ENCODE peak calls at places on chromosomes 12 and 14, in six cellular contexts. X is thoracic aorta; D is uterus; H is HepG2; Y is psoas muscle; I is naive thymus-derived CD4-positive, alpha-beta T cell. Z is an unnamed sample. For H3K27me3, the result is how much of the 10 kb centered on the place peaks cover.

GRCh38 chr14:104827173-104828055 is 26.5 kb downstream of the ZBTB42 start:
- DNase-seq in X (no peak), D (peak), H (peak), Y (no peak), I (peak), Z (no peak)

GRCh38 chr12:115583591-115583990 is 693.9 kb downstream of the MED13L start:
- DNase-seq in X (no peak), D (no peak), H (no peak), Y (no peak), I (no peak), Z (no peak)

GRCh38 chr12:55720894-55721444 is 776 bp downstream of the RDH5 start:
- DNase-seq in X (peak), D (peak), H (peak), Y (peak), I (no peak), Z (peak)

GRCh38 chr12:56332512-56333196 is 1.1 kb downstream of the PAN2 start:
- DNase-seq in X (no peak), D (no peak), H (no peak), Y (no peak), I (no peak), Z (no peak)

GRCh38 chr12:70929029-70929428 is 8.5 kb upstream of the PTPRR start:
- DNase-seq in X (no peak), D (no peak), H (no peak), Y (no peak), I (no peak), Z (no peak)

GRCh38 chr14:54593860-54594259 is 26.9 kb downstream of the SAMD4A start:
- DNase-seq in X (no peak), D (no peak), H (no peak), Y (no peak), I (no peak), Z (no peak)

GRCh38 chr14:31968912-31969311 is 108.2 kb upstream of the ARHGAP5 start:
- DNase-seq in X (no peak), D (no peak), H (no peak), Y (no peak), I (no peak), Z (no peak)

GRCh38 chr14:23708343-23708742 is 72.2 kb downstream of the DHRS2 start:
- DNase-seq in X (no peak), D (no peak), H (no peak), Y (no peak), I (no peak), Z (no peak)

GRCh38 chr14:24837280-24838046 is 203.5 kb upstream of the GZMB start:
- DNase-seq in X (no peak), D (no peak), H (no peak), Y (no peak), I (no peak), Z (no peak)

GRCh38 chr12:32894566-32894965 is 2.0 kb downstream of the PKP2 start:
- DNase-seq in X (no peak), D (no peak), H (no peak), Y (no peak), I (no peak), Z (no peak)
- H3K27ac ChIP-seq in X (no peak), D (no peak), H (no peak), Y (no peak), I (no peak), Z (no peak)

GRCh38 chr14:76272774-76273173 is 103.2 kb upstream of the ESRRB start:
- DNase-seq in X (no peak), D (no peak), H (no peak), Y (no peak), I (no peak), Z (no peak)
- H3K27me3 ChIP-seq in X (under half), D (under half), H (under half), Y (under half), I (under half), Z (under half)

GRCh38 chr12:96107236-96107635 is 71.8 kb upstream of the LTA4H start:
- DNase-seq in X (no peak), D (no peak), H (no peak), Y (no peak), I (no peak), Z (no peak)
- H3K27ac ChIP-seq in X (no peak), D (peak), H (no peak), Y (peak), I (no peak), Z (no peak)

DNA sequence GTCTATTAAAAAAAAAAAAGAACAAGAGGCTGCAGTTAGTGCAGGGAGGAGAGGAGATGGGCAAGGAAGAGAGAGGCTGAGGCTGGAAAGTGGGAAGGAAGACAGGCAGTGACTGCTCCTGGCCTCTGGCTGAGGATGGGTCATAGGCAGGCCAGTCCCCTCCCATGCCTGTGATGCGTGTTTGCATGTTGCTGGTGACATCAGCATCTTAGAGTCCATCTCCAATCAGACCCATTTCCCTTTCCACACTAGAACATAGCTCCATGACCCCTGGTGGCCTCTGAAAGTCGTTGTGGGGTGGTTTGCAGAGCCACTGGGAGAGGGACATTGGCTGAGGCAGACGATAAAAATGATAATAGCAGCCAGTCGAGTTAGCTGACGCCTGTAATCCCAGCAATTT is 132.9 kb downstream of the PTPN11 start:
- DNase-seq in X (no peak), D (no peak), H (no peak), Y (no peak), I (no peak), Z (no peak)
- H3K27me3 ChIP-seq in X (under half), D (under half), H (under half), Y (under half), I (under half), Z (under half)

GRCh38 chr12:69490920-69491643 is 20.9 kb downstream of the FRS2 start:
- DNase-seq in X (no peak), D (no peak), H (no peak), Y (no peak), I (no peak), Z (no peak)
- H3K27ac ChIP-seq in X (no peak), D (no peak), H (peak), Y (no peak), I (no peak), Z (no peak)

GRCh38 chr12:57475271-57476161 is 4.2 kb downstream of the ARHGAP9 start:
- DNase-seq in X (no peak), D (no peak), H (no peak), Y (peak), I (no peak), Z (no peak)
- H3K27me3 ChIP-seq in X (under half), D (under half), H (half or more), Y (half or more), I (under half), Z (under half)

GRCh38 chr14:63659726-63660125 is 18.1 kb upstream of the WDR89 start:
- DNase-seq in X (no peak), D (no peak), H (peak), Y (no peak), I (no peak), Z (no peak)
- H3K27ac ChIP-seq in X (no peak), D (no peak), H (no peak), Y (no peak), I (no peak), Z (no peak)

DNA sequence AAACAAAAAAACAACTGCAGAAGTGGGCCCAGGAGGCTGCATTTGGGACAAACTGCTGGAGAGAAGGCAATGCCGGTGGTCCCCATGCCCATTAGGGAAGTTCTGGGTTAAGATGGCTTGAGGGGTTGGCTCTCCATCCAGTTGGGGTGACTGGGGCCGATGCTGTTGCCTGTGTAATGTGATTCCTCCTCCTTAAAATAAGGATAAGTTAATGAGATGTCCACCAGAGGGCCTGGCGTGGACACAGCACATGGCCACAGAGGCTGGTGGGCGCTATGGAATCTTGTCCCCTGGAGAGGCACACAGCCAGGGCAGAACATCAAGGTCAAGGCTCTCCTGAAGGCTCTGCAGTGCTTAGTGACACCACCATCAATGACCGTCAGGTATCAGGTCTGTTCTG is 1.0 kb upstream of the TESC start:
- DNase-seq in X (no peak), D (no peak), H (no peak), Y (no peak), I (no peak), Z (no peak)
- H3K27me3 ChIP-seq in X (under half), D (under half), H (under half), Y (half or more), I (under half), Z (under half)

GRCh38 chr12:19850341-19851065 is 411.2 kb downstream of the AEBP2 start:
- DNase-seq in X (peak), D (peak), H (no peak), Y (no peak), I (no peak), Z (no peak)
- H3K27ac ChIP-seq in X (peak), D (peak), H (no peak), Y (no peak), I (no peak), Z (peak)

GRCh38 chr12:65016881-65017650 is 104.0 kb downstream of the WIF1 start:
- DNase-seq in X (no peak), D (no peak), H (no peak), Y (no peak), I (no peak), Z (no peak)
- H3K27me3 ChIP-seq in X (under half), D (under half), H (under half), Y (under half), I (under half), Z (under half)